ENCODE peak calls at places on chromosomes 2 and 18, in five cellular contexts. One of them, this sample, is unnamed.

GRCh38 chr2:190843874-190844699 is 36.5 kb upstream of the GLS start:
- DNase-seq in psoas muscle: no peak
- DNase-seq in stomach: no peak
- DNase-seq in right lobe of liver: no peak
- DNase-seq in H9: no peak
- DNase-seq in this sample: no peak

GRCh38 chr2:229231885-229232284 is 39.2 kb downstream of the PID1 start:
- DNase-seq in psoas muscle: no peak
- DNase-seq in stomach: no peak
- DNase-seq in right lobe of liver: no peak
- DNase-seq in H9: no peak
- DNase-seq in this sample: no peak

GRCh38 chr2:120433816-120434290 is 87.9 kb downstream of the INHBB start:
- DNase-seq in psoas muscle: no peak
- DNase-seq in stomach: no peak
- DNase-seq in right lobe of liver: no peak
- DNase-seq in H9: peak
- DNase-seq in this sample: no peak

GRCh38 chr2:217599906-217600305 is 402.9 kb downstream of the TNS1 start:
- DNase-seq in psoas muscle: no peak
- DNase-seq in stomach: no peak
- DNase-seq in right lobe of liver: no peak
- DNase-seq in H9: no peak
- DNase-seq in this sample: no peak

GRCh38 chr2:174014699-174015070 is 49.5 kb upstream of the SP3 start:
- DNase-seq in psoas muscle: no peak
- DNase-seq in stomach: no peak
- DNase-seq in right lobe of liver: no peak
- DNase-seq in H9: no peak
- DNase-seq in this sample: peak

GRCh38 chr2:189217546-189217945 is 38.0 kb upstream of the COL5A2 start:
- DNase-seq in psoas muscle: no peak
- DNase-seq in stomach: no peak
- DNase-seq in right lobe of liver: no peak
- DNase-seq in H9: peak
- DNase-seq in this sample: peak

GRCh38 chr2:30666307-30666874 is 140.9 kb downstream of the CAPN13 start:
- DNase-seq in psoas muscle: no peak
- DNase-seq in stomach: no peak
- DNase-seq in right lobe of liver: no peak
- DNase-seq in H9: peak
- DNase-seq in this sample: no peak

GRCh38 chr2:144078091-144078490 is 441.8 kb downstream of the ZEB2 start:
- DNase-seq in psoas muscle: no peak
- DNase-seq in stomach: no peak
- DNase-seq in right lobe of liver: no peak
- DNase-seq in H9: no peak
- DNase-seq in this sample: no peak

GRCh38 chr2:55054476-55054875 is 4.2 kb upstream of the RTN4 start:
- DNase-seq in psoas muscle: no peak
- DNase-seq in stomach: no peak
- DNase-seq in right lobe of liver: no peak
- DNase-seq in H9: no peak
- DNase-seq in this sample: no peak

GRCh38 chr2:37464064-37464463 is 119.6 kb downstream of the QPCT start:
- DNase-seq in psoas muscle: no peak
- DNase-seq in stomach: no peak
- DNase-seq in right lobe of liver: no peak
- DNase-seq in H9: no peak
- DNase-seq in this sample: no peak

GRCh38 chr2:47076586-47077441 is 78.3 kb downstream of the STPG4 start:
- DNase-seq in psoas muscle: peak
- DNase-seq in stomach: no peak
- DNase-seq in right lobe of liver: no peak
- DNase-seq in H9: no peak
- DNase-seq in this sample: peak

GRCh38 chr2:207871506-207871905 is 101.8 kb upstream of the FZD5 start:
- DNase-seq in psoas muscle: no peak
- DNase-seq in stomach: no peak
- DNase-seq in right lobe of liver: no peak
- DNase-seq in H9: no peak
- DNase-seq in this sample: no peak

GRCh38 chr2:197113221-197113831 is 186.8 kb upstream of the PGAP1 start:
- DNase-seq in psoas muscle: no peak
- DNase-seq in stomach: no peak
- DNase-seq in right lobe of liver: no peak
- DNase-seq in H9: no peak
- DNase-seq in this sample: no peak

GRCh38 chr18:21760321-21760720 is 19.7 kb downstream of the MIB1 start:
- DNase-seq in psoas muscle: no peak
- DNase-seq in stomach: no peak
- DNase-seq in right lobe of liver: no peak
- DNase-seq in H9: no peak
- DNase-seq in this sample: no peak

GRCh38 chr18:13726972-13727331 is 479 bp downstream of the RNMT start:
- DNase-seq in psoas muscle: peak
- DNase-seq in stomach: peak
- DNase-seq in right lobe of liver: peak
- DNase-seq in H9: peak
- DNase-seq in this sample: no peak

GRCh38 chr2:135845257-135845656 is 8.3 kb upstream of the LCT start:
- DNase-seq in psoas muscle: no peak
- DNase-seq in stomach: no peak
- DNase-seq in right lobe of liver: no peak
- DNase-seq in H9: no peak
- DNase-seq in this sample: no peak

GRCh38 chr18:70190529-70190928 is 15.0 kb downstream of the RTTN start:
- DNase-seq in psoas muscle: no peak
- DNase-seq in stomach: no peak
- DNase-seq in right lobe of liver: no peak
- DNase-seq in H9: no peak
- DNase-seq in this sample: no peak

GRCh38 chr2:158411748-158412147 is 44.8 kb downstream of the CCDC148 start:
- DNase-seq in psoas muscle: no peak
- DNase-seq in stomach: no peak
- DNase-seq in right lobe of liver: no peak
- DNase-seq in H9: no peak
- DNase-seq in this sample: no peak

GRCh38 chr2:125680809-125681208 is 975.1 kb upstream of the GYPC start:
- DNase-seq in psoas muscle: no peak
- DNase-seq in stomach: no peak
- DNase-seq in right lobe of liver: no peak
- DNase-seq in H9: no peak
- DNase-seq in this sample: no peak

GRCh38 chr18:12421732-12422131 is 14.0 kb downstream of the PRELID3A start:
- DNase-seq in psoas muscle: no peak
- DNase-seq in stomach: no peak
- DNase-seq in right lobe of liver: no peak
- DNase-seq in H9: no peak
- DNase-seq in this sample: no peak

GRCh38 chr2:10187661-10188060 is 65.1 kb downstream of the RRM2 start:
- DNase-seq in psoas muscle: no peak
- DNase-seq in stomach: no peak
- DNase-seq in right lobe of liver: no peak
- DNase-seq in H9: no peak
- DNase-seq in this sample: no peak

GRCh38 chr2:231917280-231918088 is 8.7 kb downstream of the NPPC start:
- DNase-seq in psoas muscle: no peak
- DNase-seq in stomach: no peak
- DNase-seq in right lobe of liver: peak
- DNase-seq in H9: peak
- DNase-seq in this sample: peak

GRCh38 chr18:9109523-9109922 is 7.0 kb downstream of the NDUFV2 start:
- DNase-seq in psoas muscle: no peak
- DNase-seq in stomach: no peak
- DNase-seq in right lobe of liver: no peak
- DNase-seq in H9: no peak
- DNase-seq in this sample: no peak

GRCh38 chr2:234993547-234993981 is 41.7 kb downstream of the SH3BP4 start:
- DNase-seq in psoas muscle: no peak
- DNase-seq in stomach: no peak
- DNase-seq in right lobe of liver: no peak
- DNase-seq in H9: no peak
- DNase-seq in this sample: no peak

GRCh38 chr18:51091270-51091669 is 61.3 kb downstream of the SMAD4 start:
- DNase-seq in psoas muscle: no peak
- DNase-seq in stomach: no peak
- DNase-seq in right lobe of liver: no peak
- DNase-seq in H9: no peak
- DNase-seq in this sample: no peak

GRCh38 chr2:96158554-96158940 is 13.3 kb upstream of the DUSP2 start:
- DNase-seq in psoas muscle: no peak
- DNase-seq in stomach: no peak
- DNase-seq in right lobe of liver: peak
- DNase-seq in H9: peak
- DNase-seq in this sample: peak

GRCh38 chr18:31410716-31411483 is 34.3 kb downstream of the DSG4 start:
- DNase-seq in psoas muscle: no peak
- DNase-seq in stomach: no peak
- DNase-seq in right lobe of liver: no peak
- DNase-seq in H9: peak
- DNase-seq in this sample: no peak

GRCh38 chr18:37019157-37019571 is 190.2 kb downstream of the KIAA1328 start:
- DNase-seq in psoas muscle: no peak
- DNase-seq in stomach: no peak
- DNase-seq in right lobe of liver: no peak
- DNase-seq in H9: peak
- DNase-seq in this sample: peak

GRCh38 chr2:26740890-26741302 is 23.2 kb upstream of the SLC35F6 start:
- DNase-seq in psoas muscle: no peak
- DNase-seq in stomach: no peak
- DNase-seq in right lobe of liver: no peak
- DNase-seq in H9: peak
- DNase-seq in this sample: peak

GRCh38 chr2:9112079-9112721 is 94.4 kb upstream of the ASAP2 start:
- DNase-seq in psoas muscle: peak
- DNase-seq in stomach: peak
- DNase-seq in right lobe of liver: no peak
- DNase-seq in H9: no peak
- DNase-seq in this sample: peak

GRCh38 chr2:69466728-69467127 is 29.5 kb upstream of the NFU1 start:
- DNase-seq in psoas muscle: no peak
- DNase-seq in stomach: no peak
- DNase-seq in right lobe of liver: no peak
- DNase-seq in H9: no peak
- DNase-seq in this sample: no peak

GRCh38 chr2:158182681-158183350 is 81.1 kb downstream of the UPP2 start:
- DNase-seq in psoas muscle: no peak
- DNase-seq in stomach: no peak
- DNase-seq in right lobe of liver: no peak
- DNase-seq in H9: no peak
- DNase-seq in this sample: peak

GRCh38 chr18:39945076-39945475 is 2010.0 kb upstream of the PIK3C3 start:
- DNase-seq in psoas muscle: no peak
- DNase-seq in stomach: no peak
- DNase-seq in right lobe of liver: no peak
- DNase-seq in H9: no peak
- DNase-seq in this sample: no peak

GRCh38 chr2:15023231-15023630 is 390.7 kb downstream of the LRATD1 start:
- DNase-seq in psoas muscle: no peak
- DNase-seq in stomach: no peak
- DNase-seq in right lobe of liver: no peak
- DNase-seq in H9: no peak
- DNase-seq in this sample: no peak

GRCh38 chr18:58501033-58501432 is 127.9 kb downstream of the ALPK2 start:
- DNase-seq in psoas muscle: no peak
- DNase-seq in stomach: no peak
- DNase-seq in right lobe of liver: no peak
- DNase-seq in H9: no peak
- DNase-seq in this sample: peak

GRCh38 chr18:28045176-28045810 is 131.6 kb downstream of the CDH2 start:
- DNase-seq in psoas muscle: no peak
- DNase-seq in stomach: no peak
- DNase-seq in right lobe of liver: no peak
- DNase-seq in H9: no peak
- DNase-seq in this sample: no peak

This sample was measured in SJCRH30.